ENCODE peak calls at places on chromosomes 6 and 20, in ten cellular contexts. A is transverse colon, O is A549, L is sigmoid colon, N is stomach, K is upper lobe of left lung, B is HepG2, Y is GM12878, F is suprapubic skin, W is esophagus muscularis mucosa. J is an unnamed sample. For H3K9me3 and H3K4me1, the result is how much of the 10 kb centered on the place peaks cover.

GRCh38 chr6:28658475-28659249 is 133.0 kb downstream of the GPX5 start:
- DNase-seq in N (no peak), B (no peak), L (no peak), O (no peak), F (no peak), W (no peak), A (no peak), Y (no peak), K (no peak), J (no peak)

GRCh38 chr20:34871320-34871926 is 1.2 kb downstream of the GGT7 start:
- DNase-seq in Y (no peak), W (no peak), F (no peak), K (no peak), L (no peak), A (no peak), O (no peak), N (no peak), B (no peak), J (no peak)

GRCh38 chr20:63498950-63499332 is at the start of gene EEF1A2:
- DNase-seq in F (no peak), A (no peak), L (peak), W (no peak), B (no peak), O (peak), Y (no peak), K (no peak), N (peak), J (peak)

GRCh38 chr20:13200767-13201500 is 20.1 kb upstream of the ISM1 start:
- DNase-seq in F (no peak), K (no peak), N (no peak), O (no peak), B (no peak), Y (no peak), L (no peak), W (no peak), A (no peak), J (no peak)

GRCh38 chr20:4810446-4811019 is 88.8 kb downstream of the PRND start:
- DNase-seq in K (no peak), L (no peak), O (no peak), W (no peak), B (no peak), N (no peak), A (no peak), F (peak), Y (no peak), J (no peak)

GRCh38 chr20:33773412-33774089 is 37.6 kb upstream of the CHMP4B start:
- DNase-seq in A (no peak), F (no peak), L (no peak), O (no peak), N (no peak), K (no peak), Y (peak), W (no peak), B (no peak), J (no peak)

GRCh38 chr20:45311589-45312211 is 3.6 kb upstream of the MATN4 start:
- DNase-seq in F (no peak), O (peak), N (peak), B (peak), K (peak), Y (no peak), W (no peak), A (peak), L (no peak), J (peak)

GRCh38 chr6:373773-374724 is 17.5 kb upstream of the IRF4 start:
- DNase-seq in W (no peak), B (no peak), Y (no peak), O (no peak), F (peak), A (no peak), N (no peak), L (no peak), K (no peak), J (no peak)

GRCh38 chr6:168226832-168227434 is 92.6 kb downstream of the DACT2 start:
- DNase-seq in F (no peak), N (no peak), Y (no peak), K (no peak), B (peak), O (no peak), W (no peak), L (no peak), A (no peak), J (no peak)

GRCh38 chr20:2385496-2385895 is 4.8 kb downstream of the TGM6 start:
- DNase-seq in K (no peak), Y (no peak), F (no peak), N (no peak), O (no peak), L (no peak), W (no peak), A (no peak), B (no peak), J (no peak)

GRCh38 chr6:11315743-11316437 is 83.4 kb upstream of the NEDD9 start:
- DNase-seq in Y (no peak), K (no peak), O (peak), L (no peak), F (no peak), A (peak), B (no peak), N (no peak), W (no peak), J (no peak)
- TF ChIP-seq EP300 in Y (no peak), K (no peak), O (peak), L (no peak), F (no peak), A (no peak), B (no peak), N (no peak), W (no peak), J (no peak)

GRCh38 chr20:50690562-50690978 is 772 bp downstream of the RIPOR3 start:
- DNase-seq in Y (no peak), O (no peak), K (no peak), W (no peak), A (no peak), B (no peak), F (no peak), L (no peak), N (no peak), J (no peak)

GRCh38 chr20:50688256-50688655 is 3.1 kb downstream of the RIPOR3 start:
- DNase-seq in Y (no peak), N (no peak), F (no peak), K (no peak), W (no peak), O (no peak), L (no peak), A (no peak), B (no peak), J (no peak)

GRCh38 chr20:50689864-50690263 is 1.5 kb downstream of the RIPOR3 start:
- DNase-seq in W (no peak), O (no peak), Y (no peak), L (peak), K (peak), N (peak), B (no peak), A (no peak), F (no peak), J (no peak)

GRCh38 chr20:50683570-50683969 is 7.8 kb downstream of the RIPOR3 start:
- DNase-seq in L (no peak), K (no peak), Y (no peak), O (no peak), B (no peak), W (no peak), N (no peak), A (no peak), F (no peak), J (no peak)

GRCh38 chr20:50686767-50687266 is 4.5 kb downstream of the RIPOR3 start:
- DNase-seq in B (no peak), F (no peak), N (no peak), O (no peak), W (no peak), A (no peak), K (no peak), L (no peak), Y (no peak), J (no peak)
- H3K9me3 ChIP-seq in B (under half), F (under half), N (under half), O (under half), W (under half), A (under half), K (under half), L (under half), Y (under half), J (under half)

GRCh38 chr6:156956286-156956685 is 179.1 kb downstream of the ARID1B start:
- DNase-seq in F (no peak), K (no peak), B (no peak), A (no peak), W (no peak), Y (no peak), O (no peak), L (no peak), N (no peak), J (no peak)

GRCh38 chr6:156960525-156960924 is 183.3 kb downstream of the ARID1B start:
- DNase-seq in F (no peak), K (no peak), O (no peak), Y (no peak), N (no peak), B (no peak), L (no peak), A (no peak), W (no peak), J (no peak)

GRCh38 chr6:156955494-156956183 is 178.5 kb downstream of the ARID1B start:
- DNase-seq in A (peak), K (peak), B (no peak), Y (no peak), N (peak), W (no peak), F (no peak), O (no peak), L (peak), J (no peak)

GRCh38 chr6:156954781-156955180 is 177.6 kb downstream of the ARID1B start:
- DNase-seq in B (no peak), O (no peak), Y (no peak), A (no peak), K (no peak), L (no peak), F (no peak), N (no peak), W (no peak), J (no peak)

GRCh38 chr6:156957931-156958547 is 180.9 kb downstream of the ARID1B start:
- DNase-seq in F (no peak), A (no peak), L (no peak), Y (no peak), O (no peak), W (no peak), B (no peak), N (no peak), K (no peak), J (no peak)
- H3K4me1 ChIP-seq in F (under half), A (under half), L (half or more), Y (under half), O (under half), W (half or more), B (under half), N (half or more), K (under half), J (under half)

DNA sequence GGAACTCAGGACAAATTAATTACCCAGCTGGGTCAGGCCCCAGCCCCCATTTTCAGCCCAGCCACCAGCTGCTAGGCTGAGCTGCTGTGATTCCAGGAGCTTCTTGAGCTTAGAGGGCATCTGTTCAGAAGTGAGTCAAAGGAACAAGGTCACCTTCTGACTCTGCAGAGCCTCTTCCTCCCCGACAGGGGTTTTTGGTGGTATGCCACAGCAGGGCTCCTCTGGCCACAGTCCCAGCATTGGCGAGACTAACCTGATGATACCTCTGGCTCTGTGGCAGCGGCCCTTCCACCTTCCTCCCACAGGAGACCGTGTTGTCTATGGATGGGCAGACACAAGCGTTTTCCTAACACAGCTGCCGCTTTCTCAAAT is 39.7 kb downstream of the ZC3H12D start:
- DNase-seq in W (no peak), K (no peak), A (no peak), O (no peak), F (peak), B (no peak), Y (no peak), N (no peak), L (no peak), J (no peak)
- TF ChIP-seq EP300 in W (no peak), K (no peak), A (no peak), O (no peak), F (no peak), B (no peak), Y (no peak), N (no peak), L (no peak), J (no peak)

DNA sequence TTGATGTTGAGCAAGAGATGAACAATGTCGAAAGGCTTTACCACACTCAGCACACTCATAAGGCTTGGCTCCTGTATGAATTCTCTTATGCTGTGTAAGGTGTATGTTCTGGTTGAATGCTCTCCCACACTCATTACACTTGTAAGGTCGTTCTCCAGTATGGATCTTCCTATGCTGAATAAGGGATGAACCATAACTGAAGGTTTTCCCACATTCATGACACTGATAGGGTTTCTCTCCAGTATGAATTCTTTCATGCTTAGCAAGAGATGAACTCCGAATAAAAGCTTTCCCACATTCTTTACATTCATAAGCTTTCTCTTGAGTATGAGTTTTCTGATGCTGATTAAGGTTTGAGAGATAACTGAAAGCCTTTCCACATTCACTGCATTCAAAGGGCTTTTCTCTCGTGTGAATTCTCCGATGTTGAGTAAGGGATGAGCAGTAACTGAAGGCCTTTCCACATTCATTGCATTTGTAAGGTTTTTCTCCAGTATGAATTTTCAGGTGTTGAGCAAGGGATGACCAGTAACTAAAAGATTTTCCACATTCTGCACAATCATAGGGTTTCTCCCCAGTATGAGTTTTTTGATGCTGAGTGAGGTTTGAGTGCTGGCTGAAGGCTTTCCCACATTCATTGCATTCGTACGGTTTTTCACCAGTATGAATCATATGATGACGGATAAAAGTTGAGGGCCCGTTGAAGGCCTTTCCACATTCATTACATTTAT is 21.1 kb downstream of the ZNF184 start:
- DNase-seq in L (no peak), W (no peak), A (no peak), Y (no peak), K (no peak), F (no peak), N (no peak), B (no peak), O (no peak), J (no peak)
- H3K9me3 ChIP-seq in L (under half), W (under half), A (half or more), Y (half or more), K (half or more), F (half or more), N (half or more), B (half or more), O (half or more), J (under half)

GRCh38 chr6:30614843-30615218 is 2.2 kb downstream of the PPP1R10 start:
- DNase-seq in Y (peak), N (peak), F (peak), O (peak), K (peak), L (peak), W (peak), B (peak), A (peak), J (peak)
- H3K4me1 ChIP-seq in Y (under half), N (half or more), F (half or more), O (under half), K (under half), L (half or more), W (half or more), B (under half), A (under half), J (under half)

DNA sequence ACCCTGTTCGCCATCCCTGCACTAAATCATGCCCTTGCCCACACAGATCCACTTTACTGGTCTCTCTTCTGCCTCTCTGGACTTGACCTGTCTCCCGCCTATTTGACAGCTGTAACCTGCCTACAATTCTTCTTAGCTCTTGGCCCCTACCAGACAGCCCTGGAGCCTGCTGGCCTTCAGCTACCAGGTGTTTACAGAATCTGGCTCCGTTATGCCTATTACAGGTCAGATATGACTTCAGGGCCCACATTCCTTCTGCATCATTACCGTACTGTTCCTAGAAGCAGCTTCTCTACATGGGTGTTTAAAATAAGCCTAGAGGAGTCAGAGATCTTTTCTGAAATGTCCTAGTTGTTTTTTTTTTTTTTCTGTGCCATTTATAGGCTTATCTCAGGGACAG is 45.4 kb upstream of the CCN6 start:
- DNase-seq in W (no peak), Y (no peak), K (no peak), O (no peak), B (no peak), A (no peak), N (no peak), L (no peak), F (no peak), J (no peak)
- TF ChIP-seq EP300 in W (no peak), Y (no peak), K (no peak), O (no peak), B (no peak), A (no peak), N (no peak), L (no peak), F (no peak), J (no peak)

J was measured in ovary.